ENCODE peak calls at places on chromosomes 1 and 21, in six cellular contexts. One of them, this sample, is unnamed.

GRCh38 chr1:99469641-99470040 is 176.3 kb upstream of the PALMD start:
- DNase-seq in SK-N-SH: no peak
- DNase-seq in H1: no peak
- DNase-seq in left lung: no peak
- DNase-seq in astrocyte: peak; percentile 71
- DNase-seq in IMR-90: peak; percentile 15
- DNase-seq in this sample: no peak

GRCh38 chr1:236103646-236104218 is 38.6 kb upstream of the GPR137B start:
- DNase-seq in astrocyte: peak; percentile 10
- DNase-seq in SK-N-SH: peak; percentile 83
- DNase-seq in H1: no peak
- DNase-seq in IMR-90: peak; percentile 57
- DNase-seq in left lung: no peak
- DNase-seq in this sample: peak; percentile 16

GRCh38 chr1:203627819-203628184 is 1.2 kb downstream of the ATP2B4 start:
- DNase-seq in left lung: peak; percentile 46
- DNase-seq in H1: no peak
- DNase-seq in IMR-90: no peak
- DNase-seq in astrocyte: no peak
- DNase-seq in SK-N-SH: no peak
- DNase-seq in this sample: no peak

GRCh38 chr1:119225270-119225669 is 84.8 kb upstream of the WARS2 start:
- DNase-seq in left lung: no peak
- DNase-seq in IMR-90: no peak
- DNase-seq in SK-N-SH: no peak
- DNase-seq in astrocyte: no peak
- DNase-seq in H1: no peak
- DNase-seq in this sample: no peak

GRCh38 chr1:100304227-100304626 is 38.2 kb downstream of the RTCA start:
- DNase-seq in SK-N-SH: no peak
- DNase-seq in IMR-90: no peak
- DNase-seq in H1: no peak
- DNase-seq in left lung: no peak
- DNase-seq in astrocyte: no peak
- DNase-seq in this sample: no peak

GRCh38 chr1:6860401-6860800 is 75.1 kb downstream of the CAMTA1 start:
- DNase-seq in IMR-90: peak; percentile 70
- DNase-seq in left lung: no peak
- DNase-seq in SK-N-SH: no peak
- DNase-seq in astrocyte: peak; percentile 75
- DNase-seq in H1: no peak
- DNase-seq in this sample: no peak

GRCh38 chr1:151945725-151946365 is 36.5 kb upstream of the THEM4 start:
- DNase-seq in astrocyte: peak; percentile 90
- DNase-seq in SK-N-SH: peak; percentile 40
- DNase-seq in left lung: peak; percentile 90
- DNase-seq in IMR-90: peak; percentile 94
- DNase-seq in H1: peak; percentile 57
- DNase-seq in this sample: peak; percentile 89

GRCh38 chr1:39204441-39205081 is at the start of gene MACF1:
- DNase-seq in IMR-90: peak; percentile 98
- DNase-seq in astrocyte: peak; percentile 98
- DNase-seq in H1: no peak
- DNase-seq in left lung: peak; percentile 71
- DNase-seq in SK-N-SH: no peak
- DNase-seq in this sample: no peak

GRCh38 chr1:206863266-206863665 is 2.2 kb upstream of the IL20 start:
- DNase-seq in H1: no peak
- DNase-seq in left lung: no peak
- DNase-seq in astrocyte: no peak
- DNase-seq in IMR-90: no peak
- DNase-seq in SK-N-SH: no peak
- DNase-seq in this sample: no peak

GRCh38 chr1:180309338-180309737 is 79.3 kb downstream of the LHX4 start:
- DNase-seq in IMR-90: peak; percentile 74
- DNase-seq in left lung: no peak
- DNase-seq in SK-N-SH: no peak
- DNase-seq in astrocyte: peak; percentile 72
- DNase-seq in H1: no peak
- DNase-seq in this sample: no peak

GRCh38 chr1:32228771-32229170 is 6.6 kb downstream of the EIF3I start:
- DNase-seq in SK-N-SH: no peak
- DNase-seq in left lung: no peak
- DNase-seq in H1: no peak
- DNase-seq in astrocyte: no peak
- DNase-seq in IMR-90: no peak
- DNase-seq in this sample: no peak

GRCh38 chr1:37606481-37607263 is 10.9 kb upstream of the GNL2 start:
- DNase-seq in left lung: no peak
- DNase-seq in astrocyte: peak; percentile 6
- DNase-seq in H1: no peak
- DNase-seq in SK-N-SH: no peak
- DNase-seq in IMR-90: peak; percentile 25
- DNase-seq in this sample: no peak

GRCh38 chr1:109425391-109425790 is 857 bp downstream of the PSMA5 start:
- DNase-seq in SK-N-SH: no peak
- DNase-seq in IMR-90: peak; percentile 38
- DNase-seq in H1: no peak
- DNase-seq in left lung: no peak
- DNase-seq in astrocyte: no peak
- DNase-seq in this sample: no peak

GRCh38 chr1:29712801-29713200 is 476.5 kb downstream of the PTPRU start:
- DNase-seq in astrocyte: no peak
- DNase-seq in H1: no peak
- DNase-seq in IMR-90: no peak
- DNase-seq in SK-N-SH: no peak
- DNase-seq in left lung: no peak
- DNase-seq in this sample: no peak

GRCh38 chr1:208437416-208437815 is 193.2 kb upstream of the PLXNA2 start:
- DNase-seq in astrocyte: peak; percentile 19
- DNase-seq in SK-N-SH: no peak
- DNase-seq in left lung: no peak
- DNase-seq in IMR-90: peak; percentile 6
- DNase-seq in H1: no peak
- DNase-seq in this sample: no peak

GRCh38 chr1:10514490-10515235 is 39.9 kb downstream of the PEX14 start:
- DNase-seq in left lung: no peak
- DNase-seq in SK-N-SH: peak; percentile 66
- DNase-seq in astrocyte: peak; percentile 22
- DNase-seq in IMR-90: peak; percentile 61
- DNase-seq in H1: no peak
- DNase-seq in this sample: no peak

GRCh38 chr1:152108899-152109222 is 6.4 kb downstream of the TCHH start:
- DNase-seq in left lung: no peak
- DNase-seq in H1: no peak
- DNase-seq in IMR-90: no peak
- DNase-seq in astrocyte: no peak
- DNase-seq in SK-N-SH: no peak
- DNase-seq in this sample: no peak

GRCh38 chr1:184866991-184867788 is 107.1 kb downstream of the NIBAN1 start:
- DNase-seq in left lung: no peak
- DNase-seq in IMR-90: peak; percentile 96
- DNase-seq in H1: no peak
- DNase-seq in SK-N-SH: no peak
- DNase-seq in astrocyte: peak; percentile 100
- DNase-seq in this sample: peak; percentile 57

GRCh38 chr21:46392921-46393320 is 65.8 kb upstream of the DIP2A start:
- DNase-seq in H1: no peak
- DNase-seq in left lung: no peak
- DNase-seq in astrocyte: peak; percentile 41
- DNase-seq in SK-N-SH: no peak
- DNase-seq in IMR-90: peak; percentile 29
- DNase-seq in this sample: no peak

GRCh38 chr1:220483700-220484099 is 44.2 kb upstream of the MARK1 start:
- DNase-seq in H1: no peak
- DNase-seq in SK-N-SH: no peak
- DNase-seq in IMR-90: no peak
- DNase-seq in astrocyte: no peak
- DNase-seq in left lung: no peak
- DNase-seq in this sample: no peak
- H3K27ac ChIP-seq in H1: no peak overlapping the region
- H3K27ac ChIP-seq in SK-N-SH: no peak overlapping the region
- H3K27ac ChIP-seq in IMR-90: no peak overlapping the region
- H3K27ac ChIP-seq in astrocyte: no peak overlapping the region
- H3K27ac ChIP-seq in left lung: peak overlapping the region; percentile 6
- H3K27ac ChIP-seq in this sample: no peak overlapping the region

GRCh38 chr1:1197188-1197500 is 9.2 kb downstream of the TNFRSF18 start:
- DNase-seq in SK-N-SH: peak; percentile 20
- DNase-seq in H1: no peak
- DNase-seq in astrocyte: no peak
- DNase-seq in left lung: no peak
- DNase-seq in IMR-90: no peak
- DNase-seq in this sample: no peak

GRCh38 chr1:1196431-1197187 is 9.8 kb downstream of the TNFRSF18 start:
- DNase-seq in IMR-90: no peak
- DNase-seq in astrocyte: no peak
- DNase-seq in SK-N-SH: peak; percentile 33
- DNase-seq in H1: no peak
- DNase-seq in left lung: no peak
- DNase-seq in this sample: no peak

GRCh38 chr1:1191734-1192133 is 14.7 kb downstream of the TNFRSF18 start:
- DNase-seq in IMR-90: no peak
- DNase-seq in SK-N-SH: no peak
- DNase-seq in astrocyte: no peak
- DNase-seq in left lung: no peak
- DNase-seq in H1: no peak
- DNase-seq in this sample: no peak

GRCh38 chr1:1197551-1198422 is 8.6 kb downstream of the TNFRSF18 start:
- DNase-seq in left lung: no peak
- DNase-seq in astrocyte: no peak
- DNase-seq in H1: no peak
- DNase-seq in SK-N-SH: peak; percentile 39
- DNase-seq in IMR-90: no peak
- DNase-seq in this sample: no peak

GRCh38 chr1:1194723-1195122 is 11.7 kb downstream of the TNFRSF18 start:
- DNase-seq in astrocyte: no peak
- DNase-seq in H1: no peak
- DNase-seq in left lung: no peak
- DNase-seq in IMR-90: peak; percentile 8
- DNase-seq in SK-N-SH: no peak
- DNase-seq in this sample: no peak
- H3K27ac ChIP-seq in astrocyte: no peak overlapping the region
- H3K27ac ChIP-seq in H1: no peak overlapping the region
- H3K27ac ChIP-seq in left lung: no peak overlapping the region
- H3K27ac ChIP-seq in IMR-90: no peak overlapping the region
- H3K27ac ChIP-seq in SK-N-SH: no peak overlapping the region
- H3K27ac ChIP-seq in this sample: no peak overlapping the region

GRCh38 chr1:168833352-168833751 is 104.3 kb upstream of the DPT start:
- DNase-seq in SK-N-SH: no peak
- DNase-seq in left lung: no peak
- DNase-seq in IMR-90: no peak
- DNase-seq in astrocyte: no peak
- DNase-seq in H1: no peak
- DNase-seq in this sample: no peak
- H3K27ac ChIP-seq in SK-N-SH: no peak overlapping the region
- H3K27ac ChIP-seq in left lung: peak overlapping the region; percentile 35
- H3K27ac ChIP-seq in IMR-90: no peak overlapping the region
- H3K27ac ChIP-seq in astrocyte: no peak overlapping the region
- H3K27ac ChIP-seq in H1: no peak overlapping the region
- H3K27ac ChIP-seq in this sample: no peak overlapping the region

GRCh38 chr1:21659924-21660326 is 9.2 kb downstream of the RAP1GAP start:
- DNase-seq in astrocyte: no peak
- DNase-seq in left lung: no peak
- DNase-seq in H1: no peak
- DNase-seq in IMR-90: no peak
- DNase-seq in SK-N-SH: no peak
- DNase-seq in this sample: no peak
- H3K27ac ChIP-seq in astrocyte: no peak overlapping the region
- H3K27ac ChIP-seq in left lung: no peak overlapping the region
- H3K27ac ChIP-seq in H1: no peak overlapping the region
- H3K27ac ChIP-seq in IMR-90: no peak overlapping the region
- H3K27ac ChIP-seq in SK-N-SH: no peak overlapping the region
- H3K27ac ChIP-seq in this sample: no peak overlapping the region

GRCh38 chr1:59486595-59486994 is 189.7 kb downstream of the FGGY start:
- DNase-seq in H1: no peak
- DNase-seq in SK-N-SH: no peak
- DNase-seq in left lung: no peak
- DNase-seq in astrocyte: peak; percentile 52
- DNase-seq in IMR-90: peak; percentile 16
- DNase-seq in this sample: no peak
- H3K27ac ChIP-seq in H1: no peak overlapping the region
- H3K27ac ChIP-seq in SK-N-SH: no peak overlapping the region
- H3K27ac ChIP-seq in left lung: no peak overlapping the region
- H3K27ac ChIP-seq in astrocyte: no peak overlapping the region
- H3K27ac ChIP-seq in IMR-90: no peak overlapping the region
- H3K27ac ChIP-seq in this sample: no peak overlapping the region

GRCh38 chr1:243249214-243249613 is 5.9 kb downstream of the CEP170 start:
- DNase-seq in SK-N-SH: no peak
- DNase-seq in IMR-90: no peak
- DNase-seq in left lung: no peak
- DNase-seq in H1: no peak
- DNase-seq in astrocyte: no peak
- DNase-seq in this sample: no peak

GRCh38 chr1:243246916-243247315 is 8.2 kb downstream of the CEP170 start:
- DNase-seq in H1: no peak
- DNase-seq in astrocyte: peak; percentile 60
- DNase-seq in IMR-90: peak; percentile 65
- DNase-seq in SK-N-SH: no peak
- DNase-seq in left lung: no peak
- DNase-seq in this sample: no peak

GRCh38 chr1:243247901-243248300 is 7.2 kb downstream of the CEP170 start:
- DNase-seq in SK-N-SH: no peak
- DNase-seq in left lung: no peak
- DNase-seq in IMR-90: no peak
- DNase-seq in H1: no peak
- DNase-seq in astrocyte: no peak
- DNase-seq in this sample: no peak

GRCh38 chr1:243251544-243251943 is 3.5 kb downstream of the CEP170 start:
- DNase-seq in SK-N-SH: no peak
- DNase-seq in left lung: no peak
- DNase-seq in H1: no peak
- DNase-seq in astrocyte: no peak
- DNase-seq in IMR-90: no peak
- DNase-seq in this sample: no peak

DNA sequence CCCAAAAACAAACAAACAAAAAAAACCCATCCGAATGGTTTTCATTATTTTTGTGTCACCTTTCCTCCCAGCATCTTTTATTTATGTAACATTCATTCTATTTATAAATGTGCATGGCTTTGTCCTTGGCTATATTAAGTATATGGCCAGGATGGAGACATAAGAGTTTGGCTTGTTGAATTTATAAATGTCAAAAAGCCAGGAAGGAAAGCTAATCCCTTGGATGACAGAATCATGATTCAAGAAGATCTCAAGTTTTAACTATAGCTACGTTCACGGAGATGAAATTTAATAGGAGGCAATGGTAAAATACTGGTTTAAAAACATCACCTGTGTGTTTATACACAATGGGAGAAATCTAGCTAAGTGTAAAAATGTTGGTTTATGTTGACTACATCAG is 5.0 kb downstream of the CEP170 start:
- DNase-seq in IMR-90: no peak
- DNase-seq in left lung: no peak
- DNase-seq in astrocyte: no peak
- DNase-seq in H1: no peak
- DNase-seq in SK-N-SH: no peak
- DNase-seq in this sample: no peak
- H3K27ac ChIP-seq in IMR-90: no peak overlapping the region
- H3K27ac ChIP-seq in left lung: no peak overlapping the region
- H3K27ac ChIP-seq in astrocyte: no peak overlapping the region
- H3K27ac ChIP-seq in H1: no peak overlapping the region
- H3K27ac ChIP-seq in SK-N-SH: peak overlapping the region; percentile 97
- H3K27ac ChIP-seq in this sample: no peak overlapping the region

GRCh38 chr1:114725230-114725629 is 8.7 kb upstream of the NRAS start:
- DNase-seq in IMR-90: peak; percentile 61
- DNase-seq in H1: no peak
- DNase-seq in SK-N-SH: no peak
- DNase-seq in left lung: no peak
- DNase-seq in astrocyte: no peak
- DNase-seq in this sample: no peak
- H3K27ac ChIP-seq in IMR-90: no peak overlapping the region
- H3K27ac ChIP-seq in H1: no peak overlapping the region
- H3K27ac ChIP-seq in SK-N-SH: no peak overlapping the region
- H3K27ac ChIP-seq in left lung: no peak overlapping the region
- H3K27ac ChIP-seq in astrocyte: no peak overlapping the region
- H3K27ac ChIP-seq in this sample: no peak overlapping the region

This sample was measured in effector memory CD4-positive, alpha-beta T cell.